ENCODE peak calls at places on chromosomes 12 and 14, in four cellular contexts. O is H9, I is IMR-90, G is H1. E is an unnamed sample.

GRCh38 chr14:23294734-23295561 is 7.7 kb downstream of the PPP1R3E start:
- DNase-seq in O (peak; percentile 43), I (peak; percentile 51), G (peak; percentile 56), E (peak; percentile 65)

GRCh38 chr14:101595887-101596721 is 34.8 kb downstream of the DIO3 start:
- DNase-seq in O (no peak), I (no peak), G (no peak), E (peak; percentile 10)

GRCh38 chr12:123867141-123867540 is 105.0 kb downstream of the DNAH10 start:
- DNase-seq in O (no peak), I (no peak), G (no peak), E (no peak)

GRCh38 chr14:21206753-21207684 is 51.2 kb upstream of the OR5AU1 start:
- DNase-seq in O (no peak), I (no peak), G (no peak), E (no peak)

GRCh38 chr12:89080797-89081470 is 271.4 kb downstream of the DUSP6 start:
- DNase-seq in O (no peak), I (peak; percentile 30), G (no peak), E (peak; percentile 65)

GRCh38 chr12:46299846-46300245 is 31.0 kb upstream of the SLC38A1 start:
- DNase-seq in O (no peak), I (no peak), G (no peak), E (no peak)

GRCh38 chr12:34048714-34049113 is 26.4 kb downstream of the ALG10 start:
- DNase-seq in O (no peak), I (no peak), G (no peak), E (no peak)

GRCh38 chr12:69987453-69988102 is 162.6 kb downstream of the MYRFL start:
- DNase-seq in O (no peak), I (peak; percentile 94), G (no peak), E (peak; percentile 73)

GRCh38 chr12:59383426-59383822 is 212.4 kb upstream of the SLC16A7 start:
- DNase-seq in O (no peak), I (peak; percentile 64), G (no peak), E (no peak)

GRCh38 chr14:54566410-54567223 is at the start of gene SAMD4A:
- DNase-seq in O (peak; percentile 74), I (peak; percentile 86), G (peak; percentile 75), E (peak; percentile 92)

GRCh38 chr12:91037301-91037700 is 20.5 kb downstream of the KERA start:
- DNase-seq in O (no peak), I (peak; percentile 6), G (no peak), E (no peak)

GRCh38 chr14:79861111-79861510 is 350.2 kb downstream of the DIO2 start:
- DNase-seq in O (peak; percentile 55), I (no peak), G (peak; percentile 48), E (peak; percentile 65)

GRCh38 chr14:31758941-31759340 is 197.7 kb downstream of the NUBPL start:
- DNase-seq in O (no peak), I (no peak), G (no peak), E (no peak)

GRCh38 chr12:90036641-90037040 is 328.0 kb upstream of the ATP2B1 start:
- DNase-seq in O (no peak), I (peak; percentile 62), G (no peak), E (no peak)

GRCh38 chr12:8519208-8519607 is 5.9 kb downstream of the CLEC4D start:
- DNase-seq in O (no peak), I (no peak), G (no peak), E (no peak)

GRCh38 chr14:65997350-65997749 is 488.8 kb upstream of the CCDC196 start:
- DNase-seq in O (no peak), I (no peak), G (no peak), E (no peak)
- H3K56ac ChIP-seq in O (no peak overlapping the region), I (no peak overlapping the region), G (no peak overlapping the region), E (no peak overlapping the region)

DNA sequence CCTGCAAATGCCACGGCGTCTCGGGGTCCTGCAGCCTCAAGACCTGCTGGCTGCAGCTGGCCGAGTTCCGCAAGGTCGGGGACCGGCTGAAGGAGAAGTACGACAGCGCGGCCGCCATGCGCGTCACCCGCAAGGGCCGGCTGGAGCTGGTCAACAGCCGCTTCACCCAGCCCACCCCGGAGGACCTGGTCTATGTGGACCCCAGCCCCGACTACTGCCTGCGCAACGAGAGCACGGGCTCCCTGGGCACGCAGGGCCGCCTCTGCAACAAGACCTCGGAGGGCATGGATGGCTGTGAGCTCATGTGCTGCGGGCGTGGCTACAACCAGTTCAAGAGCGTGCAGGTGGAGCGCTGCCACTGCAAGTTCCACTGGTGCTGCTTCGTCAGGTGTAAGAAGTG is 16.8 kb downstream of the WNT5B start:
- DNase-seq in O (no peak), I (no peak), G (no peak), E (no peak)
- H3K56ac ChIP-seq in O (no peak overlapping the region), I (no peak overlapping the region), G (no peak overlapping the region), E (no peak overlapping the region)

DNA sequence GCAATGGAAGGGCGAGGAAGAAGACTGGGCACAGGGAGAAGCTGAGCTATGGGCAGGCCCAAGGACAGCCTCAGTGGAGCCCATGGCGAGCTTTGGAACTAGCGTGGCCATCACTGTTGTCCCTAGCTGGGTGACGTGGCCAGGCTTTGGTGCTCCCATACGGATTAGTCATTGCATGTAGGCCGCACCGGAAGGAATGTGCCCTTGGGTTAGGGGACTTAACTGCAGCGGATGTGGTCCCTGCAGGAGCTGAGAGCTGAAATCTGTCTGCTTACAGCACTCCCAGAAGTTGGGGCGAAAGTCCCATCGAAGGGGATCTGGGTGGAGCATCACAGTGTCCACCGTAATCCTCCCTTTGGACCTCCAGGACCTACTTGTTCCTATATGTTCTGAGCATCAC is 133.7 kb downstream of the PAPOLA start:
- DNase-seq in O (no peak), I (no peak), G (peak; percentile 31), E (no peak)
- H3K56ac ChIP-seq in O (no peak overlapping the region), I (no peak overlapping the region), G (no peak overlapping the region), E (no peak overlapping the region)

GRCh38 chr14:98809792-98810191 is 462.2 kb downstream of the BCL11B start:
- DNase-seq in O (no peak), I (no peak), G (no peak), E (no peak)
- H3K56ac ChIP-seq in O (no peak overlapping the region), I (no peak overlapping the region), G (no peak overlapping the region), E (no peak overlapping the region)

GRCh38 chr14:60630129-60630528 is 19.1 kb downstream of the SIX1 start:
- DNase-seq in O (no peak), I (no peak), G (no peak), E (no peak)
- H3K56ac ChIP-seq in O (no peak overlapping the region), I (no peak overlapping the region), G (no peak overlapping the region), E (no peak overlapping the region)

GRCh38 chr12:92134638-92135274 is 10.9 kb downstream of the BTG1 start:
- DNase-seq in O (no peak), I (peak; percentile 84), G (no peak), E (no peak)
- H3K56ac ChIP-seq in O (no peak overlapping the region), I (peak overlapping the region; percentile 31), G (no peak overlapping the region), E (no peak overlapping the region)

GRCh38 chr12:103908877-103909276 is 21.3 kb upstream of the HSP90B1 start:
- DNase-seq in O (no peak), I (peak; percentile 58), G (no peak), E (peak; percentile 64)

GRCh38 chr12:103908246-103908541 is 22.0 kb upstream of the HSP90B1 start:
- DNase-seq in O (no peak), I (no peak), G (no peak), E (no peak)

GRCh38 chr12:103905730-103906349 is 24.4 kb upstream of the HSP90B1 start:
- DNase-seq in O (no peak), I (no peak), G (no peak), E (no peak)

GRCh38 chr12:103901518-103902173 is 28.6 kb upstream of the HSP90B1 start:
- DNase-seq in O (no peak), I (no peak), G (no peak), E (no peak)

DNA sequence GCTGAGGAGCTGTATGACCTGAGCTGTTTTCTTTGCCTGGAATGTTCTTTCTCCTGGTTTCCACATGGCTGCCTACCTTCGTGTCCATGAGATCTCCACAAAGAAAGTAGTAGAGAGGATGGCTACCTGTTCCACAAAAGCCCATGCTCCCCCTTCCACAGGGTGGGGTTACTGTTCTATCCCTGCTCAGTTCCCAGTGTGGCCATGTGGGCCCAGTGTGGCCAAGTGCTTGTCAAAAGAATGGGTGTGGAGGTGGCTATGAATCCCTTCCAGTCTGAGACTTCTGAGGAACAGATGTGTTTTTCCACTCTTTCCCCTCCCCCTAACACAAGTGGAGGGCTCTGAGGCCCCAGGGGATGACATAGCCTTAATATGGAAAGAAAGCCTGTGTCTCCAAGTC is 26.2 kb upstream of the HSP90B1 start:
- DNase-seq in O (no peak), I (no peak), G (no peak), E (no peak)
- H3K56ac ChIP-seq in O (no peak overlapping the region), I (no peak overlapping the region), G (no peak overlapping the region), E (no peak overlapping the region)

DNA sequence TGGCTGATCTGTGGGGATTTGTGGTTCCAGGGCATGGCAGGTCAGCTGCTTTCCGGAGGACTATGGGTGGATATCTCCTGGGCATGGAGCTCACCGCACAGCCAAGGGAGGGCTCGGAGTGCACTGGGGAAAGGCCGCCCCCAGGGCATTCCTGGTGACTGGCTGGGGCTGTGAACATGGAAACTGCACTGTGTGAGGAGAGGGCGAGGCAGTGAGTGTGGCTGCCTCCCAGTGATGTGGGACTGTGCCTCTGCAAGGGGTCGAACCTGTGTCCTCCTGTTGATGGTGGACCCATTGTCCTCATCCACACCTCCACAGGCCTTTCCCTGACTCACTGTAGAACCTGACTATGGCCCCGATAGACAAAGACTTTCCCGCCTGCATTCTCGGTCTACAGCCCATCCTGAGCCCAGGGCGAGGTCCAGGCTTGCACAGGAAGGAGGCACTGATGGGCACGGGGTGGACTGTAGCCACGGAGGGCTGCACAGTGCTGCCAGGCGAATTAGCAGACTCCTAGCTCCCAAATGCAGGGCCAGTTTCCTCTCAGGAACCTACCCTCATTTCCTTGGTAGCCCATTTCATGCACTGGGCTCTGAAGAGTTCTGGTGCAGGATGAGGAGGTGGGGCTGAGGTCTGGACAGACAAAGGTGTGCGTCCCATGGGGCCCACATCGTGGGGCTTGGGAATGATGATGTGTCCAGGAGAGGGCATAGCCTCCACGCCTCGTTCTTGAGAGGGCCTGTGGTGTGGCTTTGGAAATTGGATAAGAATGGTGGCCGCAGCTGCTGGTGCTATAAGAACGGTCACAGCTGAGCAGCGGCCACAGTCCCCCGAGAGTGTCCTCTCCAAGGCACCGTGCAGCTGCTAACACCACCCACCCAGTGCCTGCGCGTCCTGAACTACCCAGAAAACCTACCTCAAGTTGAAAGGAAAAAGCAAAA is 415.1 kb downstream of the TMEM121 start:
- DNase-seq in O (no peak), I (no peak), G (no peak), E (no peak)
- H3K56ac ChIP-seq in O (no peak overlapping the region), I (no peak overlapping the region), G (no peak overlapping the region), E (no peak overlapping the region)

GRCh38 chr14:52075371-52075770 is 6.5 kb upstream of the NID2 start:
- DNase-seq in O (no peak), I (no peak), G (no peak), E (no peak)
- H3K56ac ChIP-seq in O (no peak overlapping the region), I (no peak overlapping the region), G (no peak overlapping the region), E (no peak overlapping the region)

E was measured in mesendoderm.